ENCODE peak calls at places on chromosomes 16 and 17, in five cellular contexts. One of them, this sample, is unnamed.

GRCh38 chr17:58534901-58535421 is 20.5 kb upstream of the MTMR4 start:
- DNase-seq in thoracic aorta: no peak
- DNase-seq in retinal pigment epithelial cell: no peak
- DNase-seq in astrocyte of the spinal cord: peak; percentile 20
- DNase-seq in uterus: no peak
- DNase-seq in this sample: no peak

GRCh38 chr16:24685539-24686432 is 43.7 kb upstream of the TNRC6A start:
- DNase-seq in thoracic aorta: peak; percentile 41
- DNase-seq in retinal pigment epithelial cell: no peak
- DNase-seq in astrocyte of the spinal cord: peak; percentile 87
- DNase-seq in uterus: peak; percentile 85
- DNase-seq in this sample: no peak

GRCh38 chr16:77359065-77359502 is 75.8 kb downstream of the ADAMTS18 start:
- DNase-seq in thoracic aorta: no peak
- DNase-seq in retinal pigment epithelial cell: peak; percentile 28
- DNase-seq in astrocyte of the spinal cord: peak; percentile 84
- DNase-seq in uterus: no peak
- DNase-seq in this sample: no peak

GRCh38 chr16:10921536-10922327 is 20.5 kb downstream of the DEXI start:
- DNase-seq in thoracic aorta: peak; percentile 34
- DNase-seq in retinal pigment epithelial cell: no peak
- DNase-seq in astrocyte of the spinal cord: no peak
- DNase-seq in uterus: no peak
- DNase-seq in this sample: no peak

GRCh38 chr16:30351586-30352419 is 3.3 kb downstream of the CD2BP2 start:
- DNase-seq in thoracic aorta: peak; percentile 70
- DNase-seq in retinal pigment epithelial cell: peak; percentile 87
- DNase-seq in astrocyte of the spinal cord: peak; percentile 93
- DNase-seq in uterus: peak; percentile 86
- DNase-seq in this sample: no peak

GRCh38 chr17:48459070-48459469 is 29.1 kb upstream of the SKAP1 start:
- DNase-seq in thoracic aorta: no peak
- DNase-seq in retinal pigment epithelial cell: no peak
- DNase-seq in astrocyte of the spinal cord: no peak
- DNase-seq in uterus: no peak
- DNase-seq in this sample: no peak

GRCh38 chr17:28916302-28916934 is 13.5 kb upstream of the DHRS13 start:
- DNase-seq in thoracic aorta: no peak
- DNase-seq in retinal pigment epithelial cell: no peak
- DNase-seq in astrocyte of the spinal cord: peak; percentile 47
- DNase-seq in uterus: no peak
- DNase-seq in this sample: no peak

GRCh38 chr17:7944321-7944720 is 12.3 kb downstream of the CNTROB start:
- DNase-seq in thoracic aorta: no peak
- DNase-seq in retinal pigment epithelial cell: no peak
- DNase-seq in astrocyte of the spinal cord: no peak
- DNase-seq in uterus: no peak
- DNase-seq in this sample: no peak

GRCh38 chr17:75242461-75243042 is 18.9 kb downstream of the GGA3 start:
- DNase-seq in thoracic aorta: no peak
- DNase-seq in retinal pigment epithelial cell: no peak
- DNase-seq in astrocyte of the spinal cord: no peak
- DNase-seq in uterus: no peak
- DNase-seq in this sample: no peak

GRCh38 chr17:45341389-45342158 is 24.8 kb upstream of the MAP3K14 start:
- DNase-seq in thoracic aorta: no peak
- DNase-seq in retinal pigment epithelial cell: peak; percentile 23
- DNase-seq in astrocyte of the spinal cord: peak; percentile 90
- DNase-seq in uterus: peak; percentile 69
- DNase-seq in this sample: no peak

GRCh38 chr16:53509906-53510703 is 7.1 kb upstream of the AKTIP start:
- DNase-seq in thoracic aorta: peak; percentile 35
- DNase-seq in retinal pigment epithelial cell: peak; percentile 13
- DNase-seq in astrocyte of the spinal cord: peak; percentile 65
- DNase-seq in uterus: peak; percentile 65
- DNase-seq in this sample: no peak

GRCh38 chr16:967546-968295 is 3.1 kb downstream of the LMF1 start:
- DNase-seq in thoracic aorta: no peak
- DNase-seq in retinal pigment epithelial cell: no peak
- DNase-seq in astrocyte of the spinal cord: no peak
- DNase-seq in uterus: no peak
- DNase-seq in this sample: no peak

GRCh38 chr17:46977348-46977747 is 1.7 kb downstream of the RPRML start:
- DNase-seq in thoracic aorta: no peak
- DNase-seq in retinal pigment epithelial cell: no peak
- DNase-seq in astrocyte of the spinal cord: no peak
- DNase-seq in uterus: no peak
- DNase-seq in this sample: peak; percentile 50

GRCh38 chr17:3835410-3836229 is 10.4 kb downstream of the NCBP3 start:
- DNase-seq in thoracic aorta: no peak
- DNase-seq in retinal pigment epithelial cell: no peak
- DNase-seq in astrocyte of the spinal cord: no peak
- DNase-seq in uterus: no peak
- DNase-seq in this sample: no peak

GRCh38 chr17:83174859-83175550 is 95.6 kb downstream of the METRNL start:
- DNase-seq in thoracic aorta: no peak
- DNase-seq in retinal pigment epithelial cell: no peak
- DNase-seq in astrocyte of the spinal cord: no peak
- DNase-seq in uterus: no peak
- DNase-seq in this sample: no peak

GRCh38 chr17:7475764-7476422 is 3.5 kb downstream of the ZBTB4 start:
- DNase-seq in thoracic aorta: no peak
- DNase-seq in retinal pigment epithelial cell: no peak
- DNase-seq in astrocyte of the spinal cord: no peak
- DNase-seq in uterus: peak; percentile 71
- DNase-seq in this sample: no peak

GRCh38 chr17:1829189-1829578 is 518 bp downstream of the SMYD4 start:
- DNase-seq in thoracic aorta: no peak
- DNase-seq in retinal pigment epithelial cell: no peak
- DNase-seq in astrocyte of the spinal cord: peak; percentile 1
- DNase-seq in uterus: peak; percentile 33
- DNase-seq in this sample: no peak

GRCh38 chr17:81002409-81003361 is 11.0 kb downstream of the CHMP6 start:
- DNase-seq in thoracic aorta: no peak
- DNase-seq in retinal pigment epithelial cell: no peak
- DNase-seq in astrocyte of the spinal cord: peak; percentile 56
- DNase-seq in uterus: peak; percentile 71
- DNase-seq in this sample: no peak

GRCh38 chr16:15041260-15042011 is 14.4 kb downstream of the NTAN1 start:
- DNase-seq in thoracic aorta: peak; percentile 55
- DNase-seq in retinal pigment epithelial cell: no peak
- DNase-seq in astrocyte of the spinal cord: peak; percentile 22
- DNase-seq in uterus: peak; percentile 57
- DNase-seq in this sample: no peak

GRCh38 chr16:66590322-66590721 is 11.1 kb downstream of the CMTM2 start:
- DNase-seq in thoracic aorta: no peak
- DNase-seq in retinal pigment epithelial cell: no peak
- DNase-seq in astrocyte of the spinal cord: no peak
- DNase-seq in uterus: no peak
- DNase-seq in this sample: peak; percentile 57

GRCh38 chr17:58997756-58998553 is 108.7 kb downstream of the TRIM37 start:
- DNase-seq in thoracic aorta: no peak
- DNase-seq in retinal pigment epithelial cell: no peak
- DNase-seq in astrocyte of the spinal cord: no peak
- DNase-seq in uterus: no peak
- DNase-seq in this sample: no peak

GRCh38 chr16:9007177-9007794 is 43.6 kb upstream of the USP7 start:
- DNase-seq in thoracic aorta: no peak
- DNase-seq in retinal pigment epithelial cell: no peak
- DNase-seq in astrocyte of the spinal cord: no peak
- DNase-seq in uterus: no peak
- DNase-seq in this sample: no peak

GRCh38 chr16:9012330-9012729 is 48.6 kb upstream of the USP7 start:
- DNase-seq in thoracic aorta: no peak
- DNase-seq in retinal pigment epithelial cell: no peak
- DNase-seq in astrocyte of the spinal cord: no peak
- DNase-seq in uterus: no peak
- DNase-seq in this sample: no peak

GRCh38 chr16:9004183-9004582 is 40.5 kb upstream of the USP7 start:
- DNase-seq in thoracic aorta: no peak
- DNase-seq in retinal pigment epithelial cell: no peak
- DNase-seq in astrocyte of the spinal cord: no peak
- DNase-seq in uterus: no peak
- DNase-seq in this sample: no peak

GRCh38 chr16:9012848-9013507 is 49.3 kb upstream of the USP7 start:
- DNase-seq in thoracic aorta: no peak
- DNase-seq in retinal pigment epithelial cell: no peak
- DNase-seq in astrocyte of the spinal cord: peak; percentile 13
- DNase-seq in uterus: no peak
- DNase-seq in this sample: no peak

GRCh38 chr16:9008335-9009260 is 44.9 kb upstream of the USP7 start:
- DNase-seq in thoracic aorta: peak; percentile 5
- DNase-seq in retinal pigment epithelial cell: peak; percentile 21
- DNase-seq in astrocyte of the spinal cord: peak; percentile 55
- DNase-seq in uterus: peak; percentile 43
- DNase-seq in this sample: peak; percentile 39
- H3K4me3 ChIP-seq in thoracic aorta: peak overlapping the region; percentile 62
- H3K4me3 ChIP-seq in retinal pigment epithelial cell: peak overlapping the region; percentile 36
- H3K4me3 ChIP-seq in astrocyte of the spinal cord: peak overlapping the region; percentile 7
- H3K4me3 ChIP-seq in uterus: no peak overlapping the region
- H3K4me3 ChIP-seq in this sample: no peak overlapping the region

GRCh38 chr17:17304521-17304985 is 1.4 kb downstream of the NT5M start:
- DNase-seq in thoracic aorta: no peak
- DNase-seq in retinal pigment epithelial cell: no peak
- DNase-seq in astrocyte of the spinal cord: no peak
- DNase-seq in uterus: no peak
- DNase-seq in this sample: peak; percentile 96

GRCh38 chr17:17298108-17298507 is 5.1 kb upstream of the NT5M start:
- DNase-seq in thoracic aorta: no peak
- DNase-seq in retinal pigment epithelial cell: no peak
- DNase-seq in astrocyte of the spinal cord: no peak
- DNase-seq in uterus: no peak
- DNase-seq in this sample: no peak

GRCh38 chr17:17303847-17304490 is 796 bp downstream of the NT5M start:
- DNase-seq in thoracic aorta: no peak
- DNase-seq in retinal pigment epithelial cell: no peak
- DNase-seq in astrocyte of the spinal cord: no peak
- DNase-seq in uterus: peak; percentile 22
- DNase-seq in this sample: no peak

GRCh38 chr17:17303010-17303846 is at the start of gene NT5M:
- DNase-seq in thoracic aorta: peak; percentile 19
- DNase-seq in retinal pigment epithelial cell: peak; percentile 9
- DNase-seq in astrocyte of the spinal cord: peak; percentile 46
- DNase-seq in uterus: peak; percentile 59
- DNase-seq in this sample: peak; percentile 77

GRCh38 chr17:17300624-17301568 is 2.3 kb upstream of the NT5M start:
- DNase-seq in thoracic aorta: no peak
- DNase-seq in retinal pigment epithelial cell: peak; percentile 18
- DNase-seq in astrocyte of the spinal cord: peak; percentile 37
- DNase-seq in uterus: peak; percentile 56
- DNase-seq in this sample: no peak
- H3K4me3 ChIP-seq in thoracic aorta: peak overlapping the region; percentile 70
- H3K4me3 ChIP-seq in retinal pigment epithelial cell: peak overlapping the region; percentile 49
- H3K4me3 ChIP-seq in astrocyte of the spinal cord: peak overlapping the region; percentile 29
- H3K4me3 ChIP-seq in uterus: peak overlapping the region; percentile 37
- H3K4me3 ChIP-seq in this sample: no peak overlapping the region

DNA sequence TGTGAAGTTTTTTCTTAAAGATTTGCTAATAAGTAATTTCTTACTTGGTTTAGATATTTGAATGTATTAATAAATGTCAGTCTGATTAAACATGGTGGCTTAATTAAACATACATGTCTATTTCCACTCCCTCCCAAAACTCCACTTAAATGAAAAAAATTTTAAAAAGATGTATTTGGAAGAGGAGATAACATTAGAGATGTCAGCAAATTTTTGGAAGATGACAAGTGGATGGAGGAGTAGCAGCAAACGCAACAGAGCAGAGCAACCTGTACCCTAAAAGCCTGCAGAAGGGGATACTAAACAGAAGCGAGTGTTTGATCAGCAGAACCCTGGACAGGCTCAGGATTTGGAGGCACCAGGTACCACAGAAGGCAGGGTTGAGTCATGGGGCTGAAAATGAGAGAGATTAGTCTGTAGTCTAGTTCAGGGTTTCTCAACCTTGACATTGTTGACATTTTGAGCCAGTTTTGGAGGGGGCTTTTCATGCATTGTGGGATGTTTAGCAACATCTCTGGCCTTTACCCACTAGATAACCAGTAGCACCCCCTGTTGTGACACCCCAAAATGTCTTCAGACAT is 17.8 kb downstream of the LUC7L3 start:
- DNase-seq in thoracic aorta: no peak
- DNase-seq in retinal pigment epithelial cell: peak; percentile 44
- DNase-seq in astrocyte of the spinal cord: no peak
- DNase-seq in uterus: no peak
- DNase-seq in this sample: no peak
- H3K4me3 ChIP-seq in thoracic aorta: no peak overlapping the region
- H3K4me3 ChIP-seq in retinal pigment epithelial cell: no peak overlapping the region
- H3K4me3 ChIP-seq in astrocyte of the spinal cord: no peak overlapping the region
- H3K4me3 ChIP-seq in uterus: no peak overlapping the region
- H3K4me3 ChIP-seq in this sample: no peak overlapping the region

GRCh38 chr17:76445697-76446448 is 7.1 kb downstream of the UBE2O start:
- DNase-seq in thoracic aorta: no peak
- DNase-seq in retinal pigment epithelial cell: no peak
- DNase-seq in astrocyte of the spinal cord: no peak
- DNase-seq in uterus: no peak
- DNase-seq in this sample: no peak

GRCh38 chr17:76449126-76449525 is 3.8 kb downstream of the UBE2O start:
- DNase-seq in thoracic aorta: no peak
- DNase-seq in retinal pigment epithelial cell: no peak
- DNase-seq in astrocyte of the spinal cord: no peak
- DNase-seq in uterus: no peak
- DNase-seq in this sample: no peak

GRCh38 chr17:76444518-76445311 is 8.2 kb downstream of the UBE2O start:
- DNase-seq in thoracic aorta: no peak
- DNase-seq in retinal pigment epithelial cell: no peak
- DNase-seq in astrocyte of the spinal cord: peak; percentile 33
- DNase-seq in uterus: no peak
- DNase-seq in this sample: no peak

GRCh38 chr17:76447931-76448652 is 4.9 kb downstream of the UBE2O start:
- DNase-seq in thoracic aorta: no peak
- DNase-seq in retinal pigment epithelial cell: no peak
- DNase-seq in astrocyte of the spinal cord: no peak
- DNase-seq in uterus: no peak
- DNase-seq in this sample: no peak

DNA sequence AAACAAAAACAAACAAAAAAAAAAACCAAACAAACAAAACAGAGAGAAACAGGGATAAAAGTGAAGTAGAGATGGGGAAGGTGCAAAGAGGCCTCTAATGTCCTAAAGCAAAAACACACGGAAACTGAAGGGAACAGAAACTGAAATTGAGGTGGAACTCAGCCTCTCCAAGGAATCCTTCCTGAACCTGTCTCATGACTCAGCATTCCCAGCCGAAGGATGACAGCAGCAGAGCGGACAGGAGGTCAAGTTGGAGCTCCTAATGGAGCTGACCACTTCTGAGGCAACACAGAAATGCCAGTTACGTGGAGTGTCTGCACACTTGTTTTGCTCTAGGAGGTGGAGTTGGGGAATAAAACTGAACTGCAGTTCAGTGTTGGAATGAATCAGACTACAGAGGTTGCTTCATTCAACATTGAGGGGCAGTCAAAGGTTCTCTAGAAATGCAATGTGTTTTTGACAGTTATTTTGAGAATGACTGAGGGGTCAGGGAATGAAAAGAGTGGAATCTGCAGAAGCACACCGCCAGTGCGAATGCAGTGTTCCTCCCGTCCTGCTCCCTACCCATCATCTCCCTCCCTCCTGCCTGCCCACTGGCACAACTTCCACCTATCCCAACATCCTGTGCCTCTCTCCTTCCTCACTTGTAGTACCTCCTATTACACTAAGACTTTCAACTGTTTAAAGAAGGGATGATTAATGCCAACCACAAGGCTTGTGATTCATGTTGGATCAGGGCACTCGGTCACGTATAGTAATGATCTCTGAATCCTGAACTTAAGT is 6.3 kb downstream of the UBE2O start:
- DNase-seq in thoracic aorta: no peak
- DNase-seq in retinal pigment epithelial cell: no peak
- DNase-seq in astrocyte of the spinal cord: peak; percentile 78
- DNase-seq in uterus: no peak
- DNase-seq in this sample: no peak
- H3K4me3 ChIP-seq in thoracic aorta: no peak overlapping the region
- H3K4me3 ChIP-seq in retinal pigment epithelial cell: no peak overlapping the region
- H3K4me3 ChIP-seq in astrocyte of the spinal cord: peak overlapping the region; percentile 13
- H3K4me3 ChIP-seq in uterus: no peak overlapping the region
- H3K4me3 ChIP-seq in this sample: no peak overlapping the region